ENCODE peak calls at places on chromosomes 1 and 21, in four cellular contexts. G is transverse colon, V is left lung, K is hepatocyte. M is an unnamed sample.

GRCh38 chr21:42843021-42843420 is 36.3 kb downstream of the WDR4 start:
- DNase-seq in G (no peak), V (peak), K (no peak), M (no peak)

GRCh38 chr1:200374569-200375312 is 35.1 kb downstream of the ZNF281 start:
- DNase-seq in G (no peak), V (no peak), K (no peak), M (no peak)

GRCh38 chr1:244074559-244075171 is 23.6 kb downstream of the ZBTB18 start:
- DNase-seq in G (peak), V (no peak), K (no peak), M (no peak)

GRCh38 chr1:29758764-29759499 is 522.6 kb downstream of the PTPRU start:
- DNase-seq in G (no peak), V (no peak), K (peak), M (no peak)

GRCh38 chr21:15943009-15943666 is 213.4 kb downstream of the USP25 start:
- DNase-seq in G (no peak), V (no peak), K (no peak), M (no peak)

GRCh38 chr1:159925713-159926066 is 383 bp upstream of the TAGLN2 start:
- DNase-seq in G (no peak), V (no peak), K (no peak), M (peak)

GRCh38 chr1:169594391-169594790 is 8.1 kb upstream of the F5 start:
- DNase-seq in G (no peak), V (no peak), K (no peak), M (no peak)

GRCh38 chr1:206905295-206906164 is 8.3 kb downstream of the IL24 start:
- DNase-seq in G (no peak), V (no peak), K (no peak), M (peak)

GRCh38 chr1:178871551-178872320 is 859 bp upstream of the ANGPTL1 start:
- DNase-seq in G (no peak), V (no peak), K (no peak), M (no peak)

GRCh38 chr1:27522148-27522859 is 32.3 kb upstream of the WASF2 start:
- DNase-seq in G (no peak), V (no peak), K (no peak), M (peak)

GRCh38 chr1:81209471-81209870 is 591.3 kb upstream of the ADGRL2 start:
- DNase-seq in G (no peak), V (no peak), K (no peak), M (no peak)
- H3K27ac ChIP-seq in G (no peak), V (peak), K (no peak), M (no peak)

DNA sequence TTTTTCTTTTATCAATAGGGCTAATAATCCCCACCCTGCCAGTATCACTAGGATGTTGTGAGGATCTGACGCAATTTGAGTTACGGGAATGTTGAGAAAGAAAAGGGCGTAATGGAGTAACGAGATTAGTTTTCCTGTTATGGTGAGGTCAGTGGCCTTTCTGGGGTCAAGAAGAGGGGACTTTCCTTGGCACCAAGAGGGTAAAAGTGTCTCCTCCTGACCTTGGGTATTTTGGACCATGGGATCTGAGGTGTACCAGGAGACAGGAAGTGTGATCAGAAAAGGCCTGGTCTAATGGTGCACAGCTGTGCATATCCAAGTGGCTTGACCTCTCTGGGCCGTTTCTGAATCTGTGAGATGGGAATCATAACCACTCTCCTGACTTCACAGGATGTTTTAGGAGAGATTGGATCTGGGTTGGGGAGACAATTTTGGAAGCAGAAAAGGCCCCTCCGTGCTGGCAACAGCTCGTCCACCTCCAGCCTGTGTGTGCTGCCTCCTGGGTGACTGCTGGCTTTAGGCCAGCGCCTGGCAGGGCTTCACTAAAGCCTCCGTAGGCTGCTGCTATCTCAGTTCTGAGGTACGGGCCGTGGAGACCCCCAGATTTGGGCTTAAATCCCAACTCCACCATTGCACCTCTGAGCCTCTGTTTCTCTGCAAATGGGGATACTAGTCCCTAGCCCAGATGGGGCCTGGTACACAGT is 37.1 kb downstream of the ALPL start:
- DNase-seq in G (no peak), V (no peak), K (no peak), M (no peak)
- H3K27ac ChIP-seq in G (no peak), V (peak), K (no peak), M (no peak)

DNA sequence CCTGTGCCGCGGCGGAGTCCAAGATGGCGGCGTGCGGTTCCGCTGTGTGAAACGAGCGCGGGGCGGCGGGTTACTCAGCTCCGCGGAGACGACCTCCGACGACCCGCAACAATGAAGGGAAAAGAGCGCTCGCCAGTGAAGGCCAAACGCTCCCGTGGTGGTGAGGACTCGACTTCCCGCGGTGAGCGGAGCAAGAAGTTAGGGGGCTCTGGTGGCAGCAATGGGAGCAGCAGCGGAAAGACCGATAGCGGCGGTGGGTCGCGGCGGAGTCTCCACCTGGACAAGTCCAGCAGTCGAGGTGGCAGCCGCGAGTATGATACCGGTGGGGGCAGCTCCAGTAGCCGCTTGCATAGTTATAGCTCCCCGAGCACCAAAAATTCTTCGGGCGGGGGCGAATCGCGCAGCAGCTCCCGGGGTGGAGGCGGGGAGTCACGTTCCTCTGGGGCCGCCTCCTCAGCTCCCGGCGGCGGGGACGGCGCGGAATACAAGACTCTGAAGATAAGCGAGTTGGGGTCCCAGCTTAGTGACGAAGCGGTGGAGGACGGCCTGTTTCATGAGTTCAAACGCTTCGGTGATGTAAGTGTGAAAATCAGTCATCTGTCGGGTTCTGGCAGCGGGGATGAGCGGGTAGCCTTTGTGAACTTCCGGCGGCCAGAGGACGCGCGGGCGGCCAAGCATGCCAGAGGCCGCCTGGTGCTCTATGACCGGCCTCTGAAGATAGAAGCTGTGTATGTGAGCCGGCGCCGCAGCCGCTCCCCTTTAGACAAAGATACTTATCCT is 440 bp downstream of the RBM15 start:
- DNase-seq in G (peak), V (peak), K (peak), M (no peak)
- H3K27ac ChIP-seq in G (peak), V (peak), K (peak), M (peak)

DNA sequence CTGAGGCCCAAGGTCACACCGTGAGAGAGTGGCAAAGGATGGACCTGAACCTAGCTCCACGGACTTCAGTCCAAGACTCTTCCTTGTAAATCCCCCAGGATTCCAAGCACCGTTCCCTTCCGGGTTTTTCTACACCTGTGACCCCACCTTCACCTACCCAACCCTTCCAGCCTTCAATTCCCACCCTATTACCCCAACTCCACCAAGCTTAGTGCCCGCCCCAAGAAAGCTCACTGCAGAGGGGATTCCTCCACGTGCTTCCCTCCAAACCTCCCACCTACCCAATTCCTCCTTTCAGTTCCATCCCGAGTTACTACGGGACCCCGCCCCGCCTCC is 514 bp downstream of the SMG5 start:
- DNase-seq in G (no peak), V (no peak), K (peak), M (no peak)
- H3K27ac ChIP-seq in G (peak), V (peak), K (peak), M (peak)

M was measured in epithelial cell of prostate.